ENCODE peak calls at places on chromosomes 16 and 17, in six cellular contexts. D is tibial artery, W is brain microvascular endothelial cell, B is HAP-1, T is neural progenitor cell, I is small intestine. P is an unnamed sample.

GRCh38 chr16:78505544-78506371 is 406.3 kb downstream of the WWOX start:
- DNase-seq in W (peak; percentile 1), D (peak; percentile 83), B (no peak), T (no peak), I (peak; percentile 17), P (peak; percentile 76)

GRCh38 chr17:44348988-44349364 is 3.9 kb downstream of the GRN start:
- DNase-seq in T (no peak), I (no peak), D (no peak), W (no peak), B (no peak), P (no peak)

GRCh38 chr17:18877104-18877503 is 19.2 kb downstream of the PRPSAP2 start:
- DNase-seq in I (no peak), W (peak; percentile 19), D (peak; percentile 25), T (no peak), B (no peak), P (no peak)

GRCh38 chr17:80696456-80696855 is 151.8 kb downstream of the RPTOR start:
- DNase-seq in D (no peak), B (no peak), I (no peak), T (no peak), W (no peak), P (no peak)

GRCh38 chr17:36722121-36722902 is 120.9 kb downstream of the MRM1 start:
- DNase-seq in D (no peak), B (peak; percentile 87), I (peak; percentile 39), W (no peak), T (peak; percentile 85), P (peak; percentile 66)

GRCh38 chr17:19613979-19614378 is 34.6 kb upstream of the ALDH3A2 start:
- DNase-seq in D (no peak), W (no peak), B (no peak), I (no peak), T (no peak), P (no peak)

GRCh38 chr16:57544129-57544653 is 1.7 kb downstream of the ADGRG5 start:
- DNase-seq in I (no peak), D (peak; percentile 60), T (no peak), B (no peak), W (no peak), P (no peak)

GRCh38 chr16:8548166-8548565 is 42.1 kb downstream of the TMEM114 start:
- DNase-seq in T (no peak), W (no peak), I (peak; percentile 87), B (no peak), D (no peak), P (no peak)

GRCh38 chr17:7852919-7853692 is 1.8 kb upstream of the TMEM88 start:
- DNase-seq in B (no peak), W (no peak), T (peak; percentile 56), D (peak; percentile 64), I (no peak), P (no peak)

GRCh38 chr16:80663078-80663477 is 122.3 kb downstream of the DYNLRB2 start:
- DNase-seq in D (no peak), B (no peak), I (no peak), W (no peak), T (no peak), P (no peak)

GRCh38 chr16:2792945-2793344 is 5.3 kb upstream of the PRSS41 start:
- DNase-seq in B (no peak), I (no peak), D (no peak), W (no peak), T (no peak), P (no peak)

GRCh38 chr16:69166221-69166833 is 20.6 kb upstream of the SNTB2 start:
- DNase-seq in I (no peak), T (no peak), W (peak; percentile 28), D (no peak), B (no peak), P (no peak)

GRCh38 chr17:19386276-19386863 is 620 bp downstream of the MFAP4 start:
- DNase-seq in T (peak; percentile 24), I (no peak), D (peak; percentile 88), W (peak; percentile 66), B (no peak), P (peak; percentile 69)

GRCh38 chr16:54282202-54282922 is 4.2 kb downstream of the IRX3 start:
- DNase-seq in D (peak; percentile 63), W (no peak), I (peak; percentile 13), T (peak; percentile 86), B (peak; percentile 77), P (peak; percentile 33)

DNA sequence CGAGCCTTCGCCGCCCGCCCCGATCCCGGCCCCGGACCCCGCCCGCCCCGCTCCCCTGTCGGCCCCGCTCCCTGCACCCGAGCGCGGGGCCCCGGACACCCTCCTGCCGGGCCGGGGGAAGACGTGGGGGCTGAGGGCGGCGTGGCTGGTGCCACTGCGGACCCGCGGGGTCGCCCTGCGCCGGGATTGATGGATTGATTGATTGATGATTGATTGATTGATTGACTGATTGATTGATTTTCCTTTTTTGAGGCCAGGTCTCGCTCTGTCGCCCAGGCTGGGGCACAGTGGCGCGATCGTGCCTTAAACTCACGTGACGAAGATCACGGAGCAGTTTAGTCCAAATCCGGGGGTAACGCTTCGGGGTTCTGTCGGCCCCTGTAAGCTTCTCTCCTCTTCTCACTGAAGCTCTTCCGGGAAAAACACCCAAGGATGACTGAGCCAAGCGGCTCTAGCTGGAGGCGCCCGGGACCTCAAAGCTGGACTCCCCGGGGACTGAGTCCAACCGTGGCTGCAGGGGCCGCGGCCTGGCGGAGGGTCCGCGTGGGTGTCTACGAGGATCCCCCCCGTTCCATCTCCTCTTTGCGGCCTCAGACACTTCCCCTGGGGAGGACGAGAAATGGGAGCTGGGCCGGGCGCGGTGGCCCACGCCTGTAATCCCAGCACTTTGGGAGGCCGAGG is 40.2 kb upstream of the BHLHA9 start:
- DNase-seq in T (no peak), W (no peak), D (no peak), B (no peak), I (no peak), P (no peak)
- H3K27me3 ChIP-seq in T (peaks cover 80% of the 10 kb centered on the region), W (peaks cover 33% of the 10 kb centered on the region), D (no peaks in the 10 kb centered on the region), B (no peaks in the 10 kb centered on the region), I (no peaks in the 10 kb centered on the region), P (peaks cover 5% of the 10 kb centered on the region)

DNA sequence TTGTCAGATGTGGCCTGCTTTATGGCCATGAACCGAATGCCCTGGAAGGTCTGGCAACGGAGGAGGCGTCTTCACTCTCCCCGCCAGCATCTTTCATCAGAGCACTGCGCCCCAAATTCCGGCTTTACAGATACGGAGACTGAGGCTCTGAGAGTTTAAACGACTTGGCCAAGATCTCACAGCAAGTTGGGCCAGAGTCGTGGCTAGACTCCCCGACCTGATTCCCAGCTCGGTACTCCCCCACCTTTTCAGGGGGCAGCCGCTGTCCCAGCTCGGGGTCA is 1.7 kb downstream of the NGFR start:
- DNase-seq in T (no peak), I (no peak), W (no peak), B (no peak), D (no peak), P (no peak)
- H3K4me3 ChIP-seq in T (peak overlapping the region; percentile 88), I (peak overlapping the region; percentile 29), W (no peak overlapping the region), B (peak overlapping the region; percentile 49), D (peak overlapping the region; percentile 63), P (peak overlapping the region; percentile 34)

GRCh38 chr17:82054351-82055022 is 2.8 kb downstream of the GPS1 start:
- DNase-seq in T (no peak), W (no peak), D (no peak), I (no peak), B (no peak), P (no peak)

GRCh38 chr17:82058230-82058854 is 6.6 kb downstream of the GPS1 start:
- DNase-seq in B (no peak), W (no peak), D (no peak), I (no peak), T (no peak), P (no peak)

GRCh38 chr17:82055023-82055964 is 3.6 kb downstream of the GPS1 start:
- DNase-seq in I (no peak), B (no peak), D (no peak), T (no peak), W (no peak), P (no peak)

GRCh38 chr17:82056729-82057621 is 5.3 kb downstream of the GPS1 start:
- DNase-seq in T (no peak), B (no peak), D (no peak), I (no peak), W (no peak), P (no peak)

DNA sequence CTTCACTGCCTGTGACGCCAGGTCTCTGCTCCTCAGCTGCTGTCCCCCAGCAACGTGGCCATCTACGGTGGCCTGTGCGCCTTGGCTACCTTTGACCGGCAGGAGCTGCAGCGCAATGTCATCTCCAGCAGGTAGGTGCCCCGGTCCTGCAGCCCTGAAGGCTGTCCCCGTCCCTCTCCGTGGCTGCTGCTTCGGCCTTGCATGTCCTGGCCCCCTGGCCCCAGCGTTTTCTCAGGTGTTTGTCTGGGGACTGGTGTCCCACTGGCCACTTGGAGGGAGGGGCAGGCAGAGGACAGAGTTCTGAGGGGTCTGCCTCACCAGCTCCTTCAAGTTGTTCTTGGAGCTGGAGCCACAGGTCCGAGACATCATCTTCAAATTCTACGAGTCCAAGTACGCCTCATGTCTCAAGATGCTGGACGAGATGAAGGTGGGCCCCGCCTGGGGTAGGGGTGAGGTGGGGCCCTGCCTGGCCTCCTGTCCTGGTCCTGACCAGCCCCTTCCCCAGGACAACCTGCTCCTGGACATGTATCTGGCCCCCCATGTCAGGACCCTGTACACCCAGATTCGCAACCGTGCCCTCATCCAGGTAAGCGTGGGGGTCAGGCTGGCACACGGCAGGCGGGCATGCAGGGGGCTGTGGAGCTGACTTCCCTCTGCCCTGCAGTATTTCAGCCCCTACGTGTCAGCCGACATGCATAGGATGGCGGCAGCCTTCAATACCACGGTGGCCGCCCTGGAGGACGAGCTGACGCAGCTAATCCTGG is 4.4 kb downstream of the GPS1 start:
- DNase-seq in I (no peak), T (no peak), B (no peak), D (no peak), W (no peak), P (no peak)
- H3K36me3 ChIP-seq in I (peaks cover 9% of the 10 kb centered on the region), T (no peaks in the 10 kb centered on the region), B (peaks cover 77% of the 10 kb centered on the region), D (peaks cover 68% of the 10 kb centered on the region), W (peaks cover 59% of the 10 kb centered on the region), P (peaks cover 76% of the 10 kb centered on the region)

DNA sequence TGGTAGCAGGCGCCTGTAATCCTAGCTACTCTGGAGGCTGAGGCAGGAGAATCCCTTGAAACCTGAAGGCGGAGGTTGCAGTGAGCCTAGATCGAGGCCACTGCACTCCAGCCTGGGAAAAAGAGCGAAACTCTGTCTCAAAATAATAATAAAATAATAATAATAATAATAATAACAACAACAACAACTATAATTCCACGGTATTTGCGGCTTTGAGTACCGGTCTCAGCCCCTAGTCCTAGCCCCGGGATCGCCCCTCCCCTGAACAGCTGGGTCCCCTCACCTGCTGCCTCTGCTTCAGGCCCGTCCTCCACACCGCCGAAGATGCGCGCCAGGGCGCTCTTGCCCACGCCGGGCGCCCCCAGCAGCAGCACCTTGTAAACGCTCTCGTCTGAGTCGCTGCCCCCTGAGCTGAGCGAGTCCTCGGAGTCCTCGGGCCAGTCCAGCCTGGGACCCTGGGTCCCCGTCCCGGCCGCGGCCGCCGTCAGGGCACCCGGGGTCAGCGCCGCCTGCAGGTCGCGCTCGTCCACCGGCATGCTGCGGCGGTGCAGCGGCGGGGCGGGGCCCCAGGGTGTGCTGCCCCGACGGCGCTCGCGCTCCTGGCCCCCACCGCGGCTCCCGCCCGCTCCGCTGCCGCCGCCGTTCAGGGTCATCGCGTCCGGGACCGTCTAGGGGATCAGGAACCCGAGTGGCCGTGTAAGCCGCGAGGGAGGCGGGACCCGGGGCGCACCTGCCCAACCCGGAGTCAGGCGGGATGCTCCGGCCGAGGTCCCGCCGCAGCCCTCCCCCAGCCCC is 611 bp downstream of the RRAD start:
- DNase-seq in I (peak; percentile 56), D (peak; percentile 81), B (peak; percentile 69), T (peak; percentile 87), W (no peak), P (peak; percentile 33)
- H3K27me3 ChIP-seq in I (no peaks in the 10 kb centered on the region), D (no peaks in the 10 kb centered on the region), B (peaks cover 12% of the 10 kb centered on the region), T (peaks cover 70% of the 10 kb centered on the region), W (peaks cover 10% of the 10 kb centered on the region), P (no peaks in the 10 kb centered on the region)